ENCODE peak calls at places on chromosomes 13 and 19, in ten cellular contexts. V is neural progenitor cell, U is GM23248, J is hepatocyte, K is astrocyte, Y is fibroblast of lung, I is keratinocyte, B is GM23338, X is IMR-90, L is HepG2. G is an unnamed sample.

GRCh38 chr13:46492946-46493345 is 60.0 kb upstream of the LRCH1 start:
- DNase-seq in Y (peak; percentile 34), J (peak; percentile 70), X (peak; percentile 48), I (no peak), U (peak; percentile 65), V (peak; percentile 63), K (peak; percentile 11), B (peak; percentile 77), L (peak; percentile 22), G (peak; percentile 65)

GRCh38 chr13:22176968-22177545 is 506.2 kb downstream of the FGF9 start:
- DNase-seq in U (no peak), Y (no peak), I (no peak), B (no peak), V (no peak), X (peak; percentile 43), K (no peak), J (no peak), L (no peak), G (no peak)

GRCh38 chr19:14375055-14375581 is 6.1 kb upstream of the ADGRE5 start:
- DNase-seq in U (no peak), I (no peak), V (no peak), J (no peak), X (no peak), L (no peak), B (no peak), K (no peak), Y (no peak), G (peak; percentile 63)

GRCh38 chr13:95714142-95714832 is 37.3 kb downstream of the DNAJC3 start:
- DNase-seq in U (peak; percentile 92), X (peak; percentile 89), J (peak; percentile 16), V (no peak), K (peak; percentile 79), B (no peak), I (peak; percentile 4), Y (peak; percentile 83), L (no peak), G (no peak)

GRCh38 chr13:87042946-87043345 is 628.2 kb upstream of the SLITRK5 start:
- DNase-seq in J (no peak), K (peak; percentile 27), Y (peak; percentile 43), I (no peak), U (peak; percentile 57), X (peak; percentile 51), B (no peak), V (no peak), L (no peak), G (no peak)

GRCh38 chr13:97753942-97754670 is 199.4 kb upstream of the IPO5 start:
- DNase-seq in I (no peak), X (no peak), Y (no peak), L (no peak), V (peak; percentile 31), K (no peak), B (peak; percentile 74), J (no peak), U (no peak), G (peak; percentile 61)

GRCh38 chr19:17108453-17108784 is 32.8 kb downstream of the MYO9B start:
- DNase-seq in X (no peak), J (no peak), V (no peak), L (no peak), Y (no peak), I (no peak), B (no peak), K (no peak), U (no peak), G (peak; percentile 94)

GRCh38 chr13:101291216-101291615 is 125.1 kb downstream of the NALCN start:
- DNase-seq in K (peak; percentile 74), X (peak; percentile 39), V (no peak), U (no peak), J (no peak), Y (peak; percentile 74), B (no peak), I (no peak), L (no peak), G (no peak)

GRCh38 chr13:100542546-100543156 is 45.9 kb downstream of the GGACT start:
- DNase-seq in Y (peak; percentile 29), U (peak; percentile 69), I (no peak), K (peak; percentile 25), V (no peak), B (peak; percentile 61), J (no peak), X (peak; percentile 64), L (peak; percentile 35), G (peak; percentile 94)

GRCh38 chr19:275958-276646 is 15.1 kb downstream of the PLPP2 start:
- DNase-seq in U (no peak), X (no peak), V (no peak), K (no peak), I (no peak), J (no peak), B (no peak), Y (no peak), L (no peak), G (no peak)

GRCh38 chr19:48896191-48896720 is 2.3 kb downstream of the TULP2 start:
- DNase-seq in J (peak; percentile 66), U (peak; percentile 64), I (no peak), L (no peak), X (no peak), B (peak; percentile 93), Y (peak; percentile 39), K (no peak), V (peak; percentile 79), G (peak; percentile 69)

GRCh38 chr13:110581489-110582185 is 20.1 kb upstream of the RAB20 start:
- DNase-seq in B (no peak), X (no peak), L (no peak), I (no peak), Y (no peak), K (no peak), V (no peak), J (no peak), U (no peak), G (no peak)

GRCh38 chr13:37492741-37493514 is 105.6 kb downstream of the POSTN start:
- DNase-seq in X (peak; percentile 90), V (no peak), I (no peak), B (no peak), J (no peak), L (no peak), K (peak; percentile 98), Y (peak; percentile 98), U (peak; percentile 87), G (no peak)

DNA sequence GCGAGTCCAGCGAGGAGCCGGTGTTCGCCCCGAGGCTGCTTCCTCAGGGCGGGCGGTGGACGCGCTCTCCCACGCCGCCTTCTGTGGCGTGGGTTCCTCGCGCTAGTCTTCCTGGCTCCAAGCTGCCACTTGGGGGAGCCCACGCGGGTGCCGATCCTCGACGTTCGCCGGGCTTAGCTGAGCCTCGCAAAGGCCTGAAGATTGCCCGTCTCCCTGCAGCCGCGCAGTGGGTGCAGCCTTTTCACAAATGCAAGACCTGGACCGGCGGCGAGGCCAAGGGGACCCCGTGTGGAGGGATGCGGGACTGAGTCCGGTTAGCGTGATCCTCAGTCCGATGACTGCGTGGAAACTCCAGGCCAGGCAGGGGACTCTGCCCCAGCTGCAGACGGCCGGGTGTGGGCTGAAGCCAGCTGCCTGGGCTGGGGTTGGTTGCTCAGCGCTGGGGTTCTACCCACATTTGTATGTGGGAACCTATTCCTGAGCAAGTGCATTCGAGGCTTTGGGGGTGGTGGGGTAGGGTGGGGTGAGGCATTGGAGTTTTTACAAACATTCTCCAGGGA is 16.6 kb upstream of the LRP3 start:
- DNase-seq in I (no peak), V (peak; percentile 79), B (peak; percentile 61), L (peak; percentile 35), Y (no peak), U (peak; percentile 90), J (peak; percentile 86), X (no peak), K (no peak), G (no peak)
- H2AFZ ChIP-seq in I (peak overlapping the region; percentile 77), V (peak overlapping the region; percentile 88), B (peak overlapping the region; percentile 93), L (no peak overlapping the region), Y (no peak overlapping the region), U (peak overlapping the region; percentile 18), J (peak overlapping the region; percentile 11), X (peak overlapping the region; percentile 99), K (peak overlapping the region; percentile 41), G (peak overlapping the region; percentile 68)

DNA sequence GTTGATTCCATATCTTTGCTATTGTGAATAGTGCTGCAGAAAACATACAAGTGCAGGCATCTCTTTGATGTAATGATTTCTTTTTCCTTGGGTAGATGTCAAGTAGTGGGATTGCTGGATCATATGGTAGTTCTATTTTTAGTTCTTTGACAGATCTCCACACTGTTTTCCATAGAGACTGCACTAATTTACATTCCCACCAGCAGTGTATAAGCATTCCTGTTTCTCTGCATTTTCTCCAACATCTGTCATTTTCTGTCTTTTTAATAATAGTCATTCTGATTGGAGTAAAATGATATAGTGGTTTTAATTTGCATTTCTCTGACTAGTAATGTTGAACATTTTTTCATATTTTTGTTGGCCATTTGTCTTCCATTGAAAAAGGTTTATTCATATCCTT is 116.7 kb downstream of the LMO7 start:
- DNase-seq in K (no peak), J (no peak), V (no peak), I (no peak), L (no peak), B (no peak), Y (no peak), U (no peak), X (no peak), G (no peak)
- H4K20me1 ChIP-seq in K (peaks cover 69% of the 10 kb centered on the region), J (no peaks in the 10 kb centered on the region), V (no peaks in the 10 kb centered on the region), I (no peaks in the 10 kb centered on the region), L (no peaks in the 10 kb centered on the region), B (no peaks in the 10 kb centered on the region), Y (no peaks in the 10 kb centered on the region), U (peaks cover 13% of the 10 kb centered on the region), X (peaks cover 80% of the 10 kb centered on the region), G (no peaks in the 10 kb centered on the region)

DNA sequence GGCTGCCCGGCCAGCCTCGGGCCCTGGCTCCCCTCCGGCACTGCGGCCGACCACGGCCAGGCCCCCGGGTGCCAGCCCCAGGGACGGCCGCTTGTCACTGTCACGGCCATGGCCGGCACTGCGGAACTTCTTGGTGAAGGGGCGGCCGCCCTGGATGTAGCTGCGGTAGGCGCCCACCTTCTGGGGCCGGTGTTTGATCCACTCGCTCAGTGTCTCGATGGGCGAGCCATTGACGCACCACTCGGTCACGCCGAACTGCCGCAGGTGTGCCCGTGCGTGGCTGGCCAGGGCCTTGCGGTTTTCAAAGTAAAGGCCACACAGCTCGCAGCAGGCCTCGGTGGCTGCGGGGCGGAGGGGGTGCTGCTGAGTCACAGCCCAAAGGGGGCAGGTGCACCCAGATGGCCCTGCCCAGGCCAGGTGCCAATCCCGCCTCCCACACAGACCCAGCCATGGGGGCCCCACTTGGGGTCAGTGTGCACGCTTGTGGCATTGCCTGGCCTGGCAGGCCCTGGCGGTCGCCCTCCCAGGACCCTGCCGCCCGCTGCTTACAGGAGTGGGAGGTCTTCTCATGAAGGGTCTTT is 6.0 kb upstream of the AKAP8L start:
- DNase-seq in J (no peak), Y (no peak), V (no peak), L (no peak), I (no peak), U (no peak), X (no peak), K (no peak), B (no peak), G (no peak)
- H3K36me3 ChIP-seq in J (no peaks in the 10 kb centered on the region), Y (peaks cover 31% of the 10 kb centered on the region), V (peaks cover 5% of the 10 kb centered on the region), L (peaks cover 42% of the 10 kb centered on the region), I (peaks cover 43% of the 10 kb centered on the region), U (peaks cover 22% of the 10 kb centered on the region), X (peaks cover 62% of the 10 kb centered on the region), K (peaks cover 20% of the 10 kb centered on the region), B (no peaks in the 10 kb centered on the region), G (peaks cover 32% of the 10 kb centered on the region)

DNA sequence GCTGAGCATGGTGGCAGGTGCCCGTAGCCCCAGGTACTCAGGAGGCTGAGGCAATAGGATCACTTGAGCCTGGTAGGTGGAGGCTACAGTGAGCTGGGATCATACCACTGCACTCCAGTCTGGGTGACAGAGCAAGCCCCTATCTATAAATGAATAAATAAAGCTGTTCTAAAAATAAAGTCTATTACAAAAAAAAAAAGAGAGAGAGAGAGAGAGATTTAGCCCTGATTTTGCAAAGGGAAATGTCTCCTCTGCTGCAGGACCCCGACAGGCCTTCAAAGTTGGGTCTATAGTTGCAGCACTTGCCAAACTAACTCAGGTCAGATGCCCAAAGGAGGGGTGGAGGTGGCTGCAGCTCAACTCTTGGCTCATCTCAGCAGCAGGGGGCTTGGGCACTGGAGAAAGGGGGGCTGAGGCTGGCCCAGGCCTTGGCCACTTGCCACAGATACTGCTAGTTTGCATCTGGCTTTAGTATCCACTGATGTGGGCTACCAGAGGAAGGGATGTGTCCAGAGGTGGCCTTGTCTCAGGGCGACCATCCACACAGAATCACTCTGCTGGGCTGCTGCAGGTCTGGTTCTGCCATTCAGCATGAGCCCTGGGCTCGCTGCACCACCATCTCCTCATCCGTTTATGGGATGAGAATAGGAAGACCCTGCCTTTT is 30.8 kb upstream of the AKT2 start:
- DNase-seq in L (no peak), X (no peak), J (no peak), B (no peak), I (no peak), Y (no peak), V (no peak), U (no peak), K (no peak), G (no peak)
- H2AFZ ChIP-seq in L (no peak overlapping the region), X (no peak overlapping the region), J (no peak overlapping the region), B (no peak overlapping the region), I (no peak overlapping the region), Y (no peak overlapping the region), V (no peak overlapping the region), U (no peak overlapping the region), K (no peak overlapping the region), G (no peak overlapping the region)